ENCODE peak calls at places on chromosome 12, in seven cellular contexts. One of them, this sample, is unnamed. For H3K36me3, the result is how much of the 10 kb centered on the place peaks cover.

GRCh38 chr12:97426485-97427116 is 36.0 kb upstream of the RMST start:
- DNase-seq in RWPE2: no peak
- DNase-seq in left ventricle myocardium inferior: no peak
- DNase-seq in Panc1: no peak
- DNase-seq in psoas muscle: no peak
- DNase-seq in Peyer's patch: no peak
- DNase-seq in mucosa of descending colon: no peak
- DNase-seq in this sample: no peak

GRCh38 chr12:105860556-105861207 is 278.1 kb downstream of the NUAK1 start:
- DNase-seq in RWPE2: no peak
- DNase-seq in left ventricle myocardium inferior: no peak
- DNase-seq in Panc1: no peak
- DNase-seq in psoas muscle: no peak
- DNase-seq in Peyer's patch: no peak
- DNase-seq in mucosa of descending colon: no peak
- DNase-seq in this sample: no peak

GRCh38 chr12:6074979-6075585 is 49.4 kb downstream of the VWF start:
- DNase-seq in RWPE2: no peak
- DNase-seq in left ventricle myocardium inferior: peak
- DNase-seq in Panc1: no peak
- DNase-seq in psoas muscle: no peak
- DNase-seq in Peyer's patch: peak
- DNase-seq in mucosa of descending colon: no peak
- DNase-seq in this sample: no peak

GRCh38 chr12:71303199-71303598 is 136.4 kb upstream of the LGR5 start:
- DNase-seq in RWPE2: no peak
- DNase-seq in left ventricle myocardium inferior: no peak
- DNase-seq in Panc1: no peak
- DNase-seq in psoas muscle: no peak
- DNase-seq in Peyer's patch: no peak
- DNase-seq in mucosa of descending colon: no peak
- DNase-seq in this sample: peak

GRCh38 chr12:48180857-48181495 is 2.5 kb upstream of the CCDC184 start:
- DNase-seq in RWPE2: no peak
- DNase-seq in left ventricle myocardium inferior: no peak
- DNase-seq in Panc1: no peak
- DNase-seq in psoas muscle: no peak
- DNase-seq in Peyer's patch: no peak
- DNase-seq in mucosa of descending colon: no peak
- DNase-seq in this sample: no peak

GRCh38 chr12:24668563-24668962 is 280.3 kb downstream of the BCAT1 start:
- DNase-seq in RWPE2: no peak
- DNase-seq in left ventricle myocardium inferior: no peak
- DNase-seq in Panc1: no peak
- DNase-seq in psoas muscle: no peak
- DNase-seq in Peyer's patch: no peak
- DNase-seq in mucosa of descending colon: no peak
- DNase-seq in this sample: no peak

GRCh38 chr12:6538420-6539275 is 4.3 kb downstream of the GAPDH start:
- DNase-seq in RWPE2: no peak
- DNase-seq in left ventricle myocardium inferior: no peak
- DNase-seq in Panc1: no peak
- DNase-seq in psoas muscle: no peak
- DNase-seq in Peyer's patch: no peak
- DNase-seq in mucosa of descending colon: no peak
- DNase-seq in this sample: no peak

GRCh38 chr12:64450711-64451486 is 1.0 kb upstream of the TBK1 start:
- DNase-seq in RWPE2: no peak
- DNase-seq in left ventricle myocardium inferior: no peak
- DNase-seq in Panc1: no peak
- DNase-seq in psoas muscle: no peak
- DNase-seq in Peyer's patch: no peak
- DNase-seq in mucosa of descending colon: no peak
- DNase-seq in this sample: no peak

GRCh38 chr12:124532331-124532750 is 35.1 kb downstream of the NCOR2 start:
- DNase-seq in RWPE2: no peak
- DNase-seq in left ventricle myocardium inferior: no peak
- DNase-seq in Panc1: no peak
- DNase-seq in psoas muscle: no peak
- DNase-seq in Peyer's patch: no peak
- DNase-seq in mucosa of descending colon: no peak
- DNase-seq in this sample: no peak

GRCh38 chr12:45730842-45731336 is 1.4 kb downstream of the ARID2 start:
- DNase-seq in RWPE2: no peak
- DNase-seq in left ventricle myocardium inferior: no peak
- DNase-seq in Panc1: no peak
- DNase-seq in psoas muscle: no peak
- DNase-seq in Peyer's patch: peak
- DNase-seq in mucosa of descending colon: no peak
- DNase-seq in this sample: no peak

GRCh38 chr12:95253386-95253785 is 35.8 kb downstream of the VEZT start:
- DNase-seq in RWPE2: no peak
- DNase-seq in left ventricle myocardium inferior: no peak
- DNase-seq in Panc1: no peak
- DNase-seq in psoas muscle: no peak
- DNase-seq in Peyer's patch: no peak
- DNase-seq in mucosa of descending colon: no peak
- DNase-seq in this sample: no peak

GRCh38 chr12:14845350-14845750 is 2.0 kb upstream of the ART4 start:
- DNase-seq in RWPE2: no peak
- DNase-seq in left ventricle myocardium inferior: no peak
- DNase-seq in Panc1: no peak
- DNase-seq in psoas muscle: no peak
- DNase-seq in Peyer's patch: peak
- DNase-seq in mucosa of descending colon: no peak
- DNase-seq in this sample: no peak

GRCh38 chr12:96400631-96401060 is 407 bp upstream of the CDK17 start:
- DNase-seq in RWPE2: no peak
- DNase-seq in left ventricle myocardium inferior: no peak
- DNase-seq in Panc1: no peak
- DNase-seq in psoas muscle: no peak
- DNase-seq in Peyer's patch: no peak
- DNase-seq in mucosa of descending colon: no peak
- DNase-seq in this sample: no peak

GRCh38 chr12:96398422-96399080 is 1.7 kb downstream of the CDK17 start:
- DNase-seq in RWPE2: no peak
- DNase-seq in left ventricle myocardium inferior: no peak
- DNase-seq in Panc1: no peak
- DNase-seq in psoas muscle: no peak
- DNase-seq in Peyer's patch: no peak
- DNase-seq in mucosa of descending colon: no peak
- DNase-seq in this sample: no peak

GRCh38 chr12:96399081-96399918 is 939 bp downstream of the CDK17 start:
- DNase-seq in RWPE2: peak
- DNase-seq in left ventricle myocardium inferior: peak
- DNase-seq in Panc1: no peak
- DNase-seq in psoas muscle: peak
- DNase-seq in Peyer's patch: peak
- DNase-seq in mucosa of descending colon: peak
- DNase-seq in this sample: no peak

GRCh38 chr12:96401061-96401871 is 1.0 kb upstream of the CDK17 start:
- DNase-seq in RWPE2: no peak
- DNase-seq in left ventricle myocardium inferior: no peak
- DNase-seq in Panc1: no peak
- DNase-seq in psoas muscle: no peak
- DNase-seq in Peyer's patch: peak
- DNase-seq in mucosa of descending colon: no peak
- DNase-seq in this sample: peak

DNA sequence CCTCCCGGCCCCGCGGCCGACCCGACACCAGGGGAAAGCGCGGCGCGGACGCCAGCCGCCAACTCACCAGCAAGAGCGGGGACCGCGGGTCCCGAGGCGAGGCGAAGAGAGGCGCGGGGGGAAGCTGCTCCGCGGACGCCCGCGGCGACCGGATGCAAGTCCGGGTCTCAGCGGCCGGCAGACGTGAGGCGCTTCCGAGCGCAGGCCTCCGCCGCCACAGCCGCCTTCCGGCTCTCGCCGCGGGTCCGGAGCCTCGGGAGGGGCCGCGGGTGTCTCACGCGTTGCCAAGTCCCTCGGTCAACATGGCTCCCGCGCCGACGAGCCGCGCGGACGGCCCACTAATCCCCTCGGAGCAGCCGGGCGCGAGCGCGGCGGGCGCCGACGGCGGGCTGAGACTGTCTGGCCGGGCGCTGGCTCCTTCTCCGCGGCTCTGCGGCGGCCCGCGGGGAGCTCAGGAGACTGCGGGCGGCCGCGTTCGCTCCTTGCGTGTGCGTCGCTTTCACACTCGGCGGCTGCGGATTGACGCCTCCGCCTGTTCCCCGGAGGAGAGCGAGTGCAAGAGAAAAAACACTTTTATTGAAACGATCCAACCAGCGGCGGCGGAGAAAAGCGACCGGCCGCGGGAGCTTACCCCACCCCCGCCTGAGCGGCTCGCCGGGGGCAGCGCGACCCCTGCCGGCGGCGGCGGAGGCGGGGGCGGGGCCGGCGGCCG is at the start of gene CDK17:
- DNase-seq in RWPE2: peak
- DNase-seq in left ventricle myocardium inferior: peak
- DNase-seq in Panc1: no peak
- DNase-seq in psoas muscle: peak
- DNase-seq in Peyer's patch: peak
- DNase-seq in mucosa of descending colon: peak
- DNase-seq in this sample: no peak
- TF ChIP-seq CTCF in RWPE2: peak
- TF ChIP-seq CTCF in left ventricle myocardium inferior: peak
- TF ChIP-seq CTCF in Panc1: peak
- TF ChIP-seq CTCF in psoas muscle: peak
- TF ChIP-seq CTCF in Peyer's patch: peak
- TF ChIP-seq CTCF in mucosa of descending colon: peak
- TF ChIP-seq CTCF in this sample: no peak

GRCh38 chr12:109435428-109436180 is 41.5 kb downstream of the KCTD10 start:
- DNase-seq in RWPE2: no peak
- DNase-seq in left ventricle myocardium inferior: no peak
- DNase-seq in Panc1: no peak
- DNase-seq in psoas muscle: no peak
- DNase-seq in Peyer's patch: no peak
- DNase-seq in mucosa of descending colon: no peak
- DNase-seq in this sample: no peak
- H3K36me3 ChIP-seq in RWPE2: under half
- H3K36me3 ChIP-seq in left ventricle myocardium inferior: under half
- H3K36me3 ChIP-seq in Panc1: under half
- H3K36me3 ChIP-seq in psoas muscle: under half
- H3K36me3 ChIP-seq in Peyer's patch: under half
- H3K36me3 ChIP-seq in mucosa of descending colon: under half
- H3K36me3 ChIP-seq in this sample: under half

DNA sequence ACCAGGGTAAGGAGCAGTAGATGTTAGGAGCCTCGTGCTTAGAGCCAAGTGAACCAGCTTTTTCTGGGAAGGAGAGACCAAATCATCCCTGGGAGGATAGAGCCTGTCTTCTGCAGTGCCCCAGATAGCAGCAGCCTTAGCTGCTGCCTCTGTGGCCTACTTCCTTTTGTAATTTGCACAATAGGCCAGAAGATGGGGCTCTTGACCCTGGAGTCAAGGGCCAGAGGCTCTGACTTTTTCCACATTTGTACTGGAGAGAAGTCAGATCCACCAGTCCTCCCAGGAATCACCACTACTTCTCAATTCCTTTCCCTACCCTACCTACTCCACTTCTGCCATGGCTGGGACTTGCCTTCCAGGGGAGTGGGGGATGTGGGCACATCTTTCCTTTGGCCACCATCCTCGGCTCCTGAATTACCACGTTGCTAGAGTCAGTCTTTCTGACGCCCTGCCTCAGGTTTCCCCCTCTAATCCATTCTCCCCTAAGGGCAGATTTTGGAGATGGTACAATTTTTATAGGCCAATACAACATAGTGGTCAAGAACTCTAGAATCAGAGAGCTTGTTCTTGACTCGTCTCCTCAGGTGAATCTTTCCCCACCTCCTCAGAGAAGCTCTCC is 3.3 kb upstream of the SLC4A8 start:
- DNase-seq in RWPE2: no peak
- DNase-seq in left ventricle myocardium inferior: no peak
- DNase-seq in Panc1: peak
- DNase-seq in psoas muscle: no peak
- DNase-seq in Peyer's patch: no peak
- DNase-seq in mucosa of descending colon: no peak
- DNase-seq in this sample: peak
- TF ChIP-seq CTCF in RWPE2: peak
- TF ChIP-seq CTCF in left ventricle myocardium inferior: peak
- TF ChIP-seq CTCF in Panc1: peak
- TF ChIP-seq CTCF in psoas muscle: peak
- TF ChIP-seq CTCF in Peyer's patch: no peak
- TF ChIP-seq CTCF in mucosa of descending colon: no peak
- TF ChIP-seq CTCF in this sample: peak

DNA sequence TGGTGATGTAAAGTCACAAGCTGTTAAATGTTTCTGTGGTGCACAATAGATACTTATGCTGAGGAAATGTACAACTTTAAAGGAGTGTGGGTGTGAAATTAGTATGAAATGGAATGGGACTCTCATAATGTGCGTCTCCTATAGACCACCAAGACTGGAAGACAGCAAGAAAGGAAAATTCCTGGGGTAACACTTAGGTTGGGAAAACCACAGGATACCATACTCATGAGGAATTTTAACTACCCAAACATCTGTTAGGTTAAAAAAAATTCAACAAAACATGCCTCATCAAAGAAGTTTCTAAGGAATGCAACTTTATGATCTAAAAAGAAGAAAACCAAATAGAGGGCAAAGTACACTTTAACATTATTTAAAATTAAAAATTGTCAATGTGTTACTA is 113.7 kb upstream of the MYF6 start:
- DNase-seq in RWPE2: no peak
- DNase-seq in left ventricle myocardium inferior: no peak
- DNase-seq in Panc1: no peak
- DNase-seq in psoas muscle: no peak
- DNase-seq in Peyer's patch: no peak
- DNase-seq in mucosa of descending colon: no peak
- DNase-seq in this sample: peak
- H3K36me3 ChIP-seq in RWPE2: under half
- H3K36me3 ChIP-seq in left ventricle myocardium inferior: under half
- H3K36me3 ChIP-seq in Panc1: under half
- H3K36me3 ChIP-seq in psoas muscle: under half
- H3K36me3 ChIP-seq in Peyer's patch: under half
- H3K36me3 ChIP-seq in mucosa of descending colon: under half
- H3K36me3 ChIP-seq in this sample: under half

GRCh38 chr12:2853626-2854025 is 3.2 kb downstream of the TEX52 start:
- DNase-seq in RWPE2: peak
- DNase-seq in left ventricle myocardium inferior: peak
- DNase-seq in Panc1: no peak
- DNase-seq in psoas muscle: peak
- DNase-seq in Peyer's patch: peak
- DNase-seq in mucosa of descending colon: peak
- DNase-seq in this sample: no peak
- TF ChIP-seq CTCF in RWPE2: peak
- TF ChIP-seq CTCF in left ventricle myocardium inferior: peak
- TF ChIP-seq CTCF in Panc1: peak
- TF ChIP-seq CTCF in psoas muscle: peak
- TF ChIP-seq CTCF in Peyer's patch: no peak
- TF ChIP-seq CTCF in mucosa of descending colon: peak
- TF ChIP-seq CTCF in this sample: peak

DNA sequence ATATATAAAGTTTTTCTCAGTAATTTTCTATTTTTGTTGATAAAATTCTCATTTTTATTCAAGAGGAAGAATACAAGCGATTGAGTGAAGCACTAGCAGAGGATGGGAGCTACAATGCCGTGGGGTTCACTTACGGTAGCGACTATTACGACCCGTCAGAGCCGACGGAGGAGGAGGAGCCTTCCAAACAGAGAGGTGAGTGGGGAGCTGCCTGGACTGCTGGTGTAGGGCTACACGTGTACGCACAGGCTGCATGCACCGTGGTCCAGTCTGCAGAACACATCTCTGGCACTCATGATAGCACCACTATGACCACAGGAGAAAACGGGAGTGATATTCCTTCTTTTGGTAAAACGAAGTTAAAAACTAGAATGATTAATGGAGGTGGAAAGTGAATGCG is 3.9 kb downstream of the SFSWAP start:
- DNase-seq in RWPE2: no peak
- DNase-seq in left ventricle myocardium inferior: no peak
- DNase-seq in Panc1: no peak
- DNase-seq in psoas muscle: no peak
- DNase-seq in Peyer's patch: no peak
- DNase-seq in mucosa of descending colon: no peak
- DNase-seq in this sample: no peak
- H3K36me3 ChIP-seq in RWPE2: half or more
- H3K36me3 ChIP-seq in left ventricle myocardium inferior: half or more
- H3K36me3 ChIP-seq in Panc1: half or more
- H3K36me3 ChIP-seq in psoas muscle: under half
- H3K36me3 ChIP-seq in Peyer's patch: half or more
- H3K36me3 ChIP-seq in mucosa of descending colon: under half
- H3K36me3 ChIP-seq in this sample: under half